ENCODE peak calls at places on chromosomes 6 and 20, in eight cellular contexts. Q, Y, M, W, F, U, T and L are unnamed samples.

GRCh38 chr6:7851780-7852179 is 58.8 kb downstream of the TXNDC5 start:
- DNase-seq in U (no peak), M (no peak), Q (no peak), T (no peak), W (no peak), Y (no peak), F (no peak), L (no peak)

GRCh38 chr6:33375143-33375649 is 16.4 kb upstream of the KIFC1 start:
- DNase-seq in W (no peak), T (no peak), U (peak; percentile 80), M (peak; percentile 95), Y (peak; percentile 65), Q (peak; percentile 52), F (peak; percentile 75), L (no peak)

GRCh38 chr6:142361765-142362540 is 60.1 kb downstream of the ADGRG6 start:
- DNase-seq in M (no peak), Y (no peak), T (no peak), W (no peak), U (no peak), F (no peak), Q (no peak), L (no peak)

GRCh38 chr20:6767536-6768227 is at the start of gene BMP2:
- DNase-seq in U (peak; percentile 21), Y (peak; percentile 76), T (no peak), F (peak; percentile 25), M (no peak), W (no peak), Q (peak; percentile 76), L (peak; percentile 30)

GRCh38 chr6:126153661-126154060 is 167.3 kb downstream of the TRMT11 start:
- DNase-seq in W (no peak), Y (no peak), T (no peak), Q (no peak), U (no peak), M (peak; percentile 57), F (no peak), L (no peak)

GRCh38 chr6:112153926-112154621 is 66.7 kb downstream of the FAM229B start:
- DNase-seq in Q (no peak), W (no peak), U (no peak), T (peak; percentile 12), F (no peak), Y (no peak), M (no peak), L (no peak)

GRCh38 chr6:101585501-101585900 is 192.0 kb downstream of the GRIK2 start:
- DNase-seq in Q (no peak), Y (no peak), W (no peak), T (no peak), M (no peak), F (no peak), U (no peak), L (no peak)

GRCh38 chr6:37319156-37319555 is 34.6 kb upstream of the RNF8 start:
- DNase-seq in T (no peak), F (no peak), W (no peak), Q (no peak), M (no peak), U (no peak), Y (no peak), L (no peak)

GRCh38 chr20:32155017-32155965 is 45.8 kb downstream of the TM9SF4 start:
- DNase-seq in M (peak; percentile 95), W (peak; percentile 20), Y (peak; percentile 89), T (peak; percentile 92), F (peak; percentile 81), U (peak; percentile 47), Q (peak; percentile 48), L (no peak)

GRCh38 chr6:156777577-156777865 is 343 bp downstream of the ARID1B start:
- DNase-seq in F (no peak), Q (no peak), U (no peak), M (no peak), T (no peak), W (no peak), Y (no peak), L (no peak)

GRCh38 chr6:34179106-34179720 is 33.3 kb upstream of the GRM4 start:
- DNase-seq in Y (no peak), M (no peak), T (no peak), U (no peak), Q (no peak), W (no peak), F (no peak), L (no peak)

GRCh38 chr6:84123186-84123585 is 89.6 kb downstream of the MRAP2 start:
- DNase-seq in W (no peak), U (no peak), M (no peak), T (no peak), Y (no peak), F (no peak), Q (no peak), L (no peak)

GRCh38 chr6:108082539-108082938 is 8.0 kb upstream of the OSTM1 start:
- DNase-seq in W (no peak), F (no peak), U (no peak), Q (no peak), Y (no peak), T (no peak), M (no peak), L (no peak)

GRCh38 chr20:47392015-47392720 is 35.7 kb upstream of the ZMYND8 start:
- DNase-seq in W (no peak), T (peak; percentile 57), Y (no peak), U (no peak), F (peak; percentile 30), M (no peak), Q (peak; percentile 88), L (no peak)

GRCh38 chr6:55069132-55069781 is 105.1 kb upstream of the HCRTR2 start:
- DNase-seq in W (no peak), M (no peak), T (peak; percentile 9), F (no peak), Y (no peak), U (no peak), Q (peak; percentile 32), L (no peak)

GRCh38 chr6:138231399-138231886 is 13.2 kb upstream of the PBOV1 start:
- DNase-seq in F (no peak), U (no peak), M (no peak), W (no peak), Q (no peak), Y (no peak), T (no peak), L (no peak)

GRCh38 chr6:69719602-69720193 is 77.1 kb downstream of the LMBRD1 start:
- DNase-seq in M (no peak), Q (peak; percentile 35), T (no peak), W (no peak), Y (no peak), U (no peak), F (no peak), L (no peak)

GRCh38 chr6:139378882-139379341 is 4.5 kb upstream of the CITED2 start:
- DNase-seq in T (no peak), W (no peak), F (no peak), Q (peak; percentile 74), U (no peak), M (peak; percentile 39), Y (no peak), L (no peak)

GRCh38 chr20:56722042-56722441 is 92.9 kb downstream of the TFAP2C start:
- DNase-seq in T (no peak), Y (no peak), W (peak; percentile 21), U (no peak), F (peak; percentile 21), Q (no peak), M (no peak), L (no peak)

GRCh38 chr6:20954325-20954724 is 420.1 kb downstream of the CDKAL1 start:
- DNase-seq in U (no peak), M (no peak), F (no peak), Q (no peak), T (no peak), W (no peak), Y (no peak), L (no peak)

GRCh38 chr6:112343375-112343774 is 3.8 kb upstream of the RFPL4B start:
- DNase-seq in Q (no peak), U (no peak), T (no peak), W (no peak), F (no peak), Y (no peak), M (peak; percentile 62), L (no peak)

GRCh38 chr20:56271974-56272373 is 23.4 kb downstream of the MC3R start:
- DNase-seq in M (no peak), F (no peak), W (no peak), T (no peak), U (no peak), Y (no peak), Q (no peak), L (no peak)

GRCh38 chr6:82263916-82264315 is 16.4 kb upstream of the IBTK start:
- DNase-seq in U (no peak), W (no peak), T (no peak), Q (no peak), Y (no peak), M (no peak), F (no peak), L (no peak)

GRCh38 chr6:90156861-90157260 is 139.8 kb downstream of the BACH2 start:
- DNase-seq in Q (no peak), Y (no peak), T (no peak), U (no peak), M (no peak), W (no peak), F (no peak), L (no peak)

GRCh38 chr6:135870722-135871121 is 19.2 kb downstream of the PDE7B start:
- DNase-seq in W (no peak), Q (no peak), U (no peak), M (no peak), T (no peak), Y (no peak), F (no peak), L (no peak)

GRCh38 chr6:134750669-134751068 is 199.2 kb downstream of the ALDH8A1 start:
- DNase-seq in T (no peak), W (no peak), Q (no peak), Y (no peak), M (no peak), U (no peak), F (no peak), L (no peak)

GRCh38 chr6:25945175-25945574 is 14.7 kb upstream of the SLC17A2 start:
- DNase-seq in W (peak; percentile 51), Y (no peak), T (no peak), Q (no peak), M (peak; percentile 47), U (no peak), F (no peak), L (no peak)

GRCh38 chr6:35558571-35558970 is 45.9 kb upstream of the TULP1 start:
- DNase-seq in U (no peak), W (peak; percentile 17), T (no peak), Q (no peak), M (no peak), Y (no peak), F (peak; percentile 42), L (no peak)
- TF ChIP-seq POLR2A in U (no peak), W (no peak), T (no peak), Q (no peak), M (no peak), Y (no peak), F (no peak), L (no peak)

GRCh38 chr20:543369-544152 is at the start of gene CSNK2A1:
- DNase-seq in W (peak; percentile 94), T (peak; percentile 80), F (peak; percentile 93), U (peak; percentile 93), Y (peak; percentile 97), Q (peak; percentile 98), M (peak; percentile 98), L (peak; percentile 86)
- TF ChIP-seq POLR2A in W (peak; percentile 98), T (peak; percentile 86), F (peak; percentile 90), U (peak; percentile 70), Y (peak; percentile 82), Q (peak; percentile 92), M (no peak), L (peak; percentile 89)

GRCh38 chr20:33663161-33664084 is 1.3 kb downstream of the C20orf144 start:
- DNase-seq in M (no peak), T (peak; percentile 97), Q (peak; percentile 91), W (no peak), F (peak; percentile 60), U (peak; percentile 77), Y (peak; percentile 93), L (peak; percentile 93)
- TF ChIP-seq POLR2A in M (peak; percentile 35), T (peak; percentile 89), Q (peak; percentile 71), W (peak; percentile 95), F (peak; percentile 64), U (no peak), Y (peak; percentile 63), L (peak; percentile 84)

GRCh38 chr20:61023612-61024011 is 228.4 kb upstream of the CDH4 start:
- DNase-seq in Y (no peak), F (no peak), Q (no peak), U (no peak), W (no peak), M (no peak), T (no peak), L (no peak)
- TF ChIP-seq POLR2A in Y (no peak), F (no peak), Q (no peak), U (no peak), W (no peak), M (no peak), T (no peak), L (no peak)